ENCODE peak calls at places on chromosomes 2 and 18, in four cellular contexts. One of them, this sample, is unnamed.
A peak's percentile ranks its signal among the peaks of the same experiment; 100 is the strongest.

GRCh38 chr2:192128655-192129054 is 66.1 kb downstream of the TMEFF2 start:
- DNase-seq in H9: no peak
- DNase-seq in IMR-90: peak; percentile 10
- DNase-seq in right lobe of liver: no peak
- DNase-seq in this sample: no peak

GRCh38 chr2:132754392-132754791 is 84.4 kb upstream of the LYPD1 start:
- DNase-seq in H9: no peak
- DNase-seq in IMR-90: no peak
- DNase-seq in right lobe of liver: no peak
- DNase-seq in this sample: no peak

GRCh38 chr2:169658877-169659276 is 35.3 kb downstream of the CFAP210 start:
- DNase-seq in H9: no peak
- DNase-seq in IMR-90: no peak
- DNase-seq in right lobe of liver: no peak
- DNase-seq in this sample: no peak

GRCh38 chr2:63257473-63257872 is 206.8 kb downstream of the OTX1 start:
- DNase-seq in H9: no peak
- DNase-seq in IMR-90: no peak
- DNase-seq in right lobe of liver: no peak
- DNase-seq in this sample: no peak

GRCh38 chr18:48855422-48856377 is 95.1 kb downstream of the SMAD7 start:
- DNase-seq in H9: no peak
- DNase-seq in IMR-90: no peak
- DNase-seq in right lobe of liver: no peak
- DNase-seq in this sample: no peak

GRCh38 chr2:239386001-239386670 is 14.7 kb downstream of the HDAC4 start:
- DNase-seq in H9: no peak
- DNase-seq in IMR-90: no peak
- DNase-seq in right lobe of liver: no peak
- DNase-seq in this sample: peak; percentile 66

GRCh38 chr2:47561371-47561770 is 158.4 kb downstream of the MSH2 start:
- DNase-seq in H9: no peak
- DNase-seq in IMR-90: no peak
- DNase-seq in right lobe of liver: no peak
- DNase-seq in this sample: no peak

GRCh38 chr2:238864207-238865014 is 16.5 kb downstream of the TWIST2 start:
- DNase-seq in H9: peak; percentile 88
- DNase-seq in IMR-90: peak; percentile 99
- DNase-seq in right lobe of liver: peak; percentile 66
- DNase-seq in this sample: peak; percentile 66

GRCh38 chr2:215003001-215003400 is 135.4 kb downstream of the ABCA12 start:
- DNase-seq in H9: no peak
- DNase-seq in IMR-90: peak; percentile 1
- DNase-seq in right lobe of liver: no peak
- DNase-seq in this sample: no peak

GRCh38 chr2:128134573-128134972 is 43.6 kb downstream of the UGGT1 start:
- DNase-seq in H9: no peak
- DNase-seq in IMR-90: peak; percentile 34
- DNase-seq in right lobe of liver: no peak
- DNase-seq in this sample: no peak

GRCh38 chr2:30678410-30679137 is 128.7 kb downstream of the CAPN13 start:
- DNase-seq in H9: peak; percentile 21
- DNase-seq in IMR-90: no peak
- DNase-seq in right lobe of liver: no peak
- DNase-seq in this sample: no peak

GRCh38 chr2:239966029-239966847 is 58.9 kb downstream of the NDUFA10 start:
- DNase-seq in H9: no peak
- DNase-seq in IMR-90: no peak
- DNase-seq in right lobe of liver: no peak
- DNase-seq in this sample: peak; percentile 65

GRCh38 chr2:20076757-20077156 is 25.3 kb upstream of the LAPTM4A start:
- DNase-seq in H9: no peak
- DNase-seq in IMR-90: no peak
- DNase-seq in right lobe of liver: no peak
- DNase-seq in this sample: no peak

GRCh38 chr2:120935339-120936313 is 200.0 kb downstream of the GLI2 start:
- DNase-seq in H9: no peak
- DNase-seq in IMR-90: peak; percentile 74
- DNase-seq in right lobe of liver: no peak
- DNase-seq in this sample: no peak

GRCh38 chr2:40034198-40034597 is 255.1 kb upstream of the THUMPD2 start:
- DNase-seq in H9: no peak
- DNase-seq in IMR-90: peak; percentile 97
- DNase-seq in right lobe of liver: no peak
- DNase-seq in this sample: no peak

GRCh38 chr2:51813245-51813644 is 781.3 kb upstream of the NRXN1 start:
- DNase-seq in H9: no peak
- DNase-seq in IMR-90: peak; percentile 86
- DNase-seq in right lobe of liver: no peak
- DNase-seq in this sample: no peak

GRCh38 chr2:146602856-146603255 is 1242.0 kb upstream of the ACVR2A start:
- DNase-seq in H9: no peak
- DNase-seq in IMR-90: peak; percentile 52
- DNase-seq in right lobe of liver: no peak
- DNase-seq in this sample: no peak

GRCh38 chr2:17593841-17594482 is 53.5 kb downstream of the VSNL1 start:
- DNase-seq in H9: no peak
- DNase-seq in IMR-90: peak; percentile 36
- DNase-seq in right lobe of liver: no peak
- DNase-seq in this sample: no peak

GRCh38 chr2:27652790-27653189 is 10.6 kb downstream of the SUPT7L start:
- DNase-seq in H9: no peak
- DNase-seq in IMR-90: no peak
- DNase-seq in right lobe of liver: no peak
- DNase-seq in this sample: no peak

GRCh38 chr2:176124358-176125214 is 2.1 kb downstream of the HOXD9 start:
- DNase-seq in H9: peak; percentile 21
- DNase-seq in IMR-90: no peak
- DNase-seq in right lobe of liver: no peak
- DNase-seq in this sample: peak; percentile 69

GRCh38 chr2:102193074-102193473 is 6.3 kb downstream of the IL1RL2 start:
- DNase-seq in H9: no peak
- DNase-seq in IMR-90: peak; percentile 54
- DNase-seq in right lobe of liver: no peak
- DNase-seq in this sample: no peak

GRCh38 chr2:20352230-20353216 is 1.9 kb upstream of the PUM2 start:
- DNase-seq in H9: no peak
- DNase-seq in IMR-90: no peak
- DNase-seq in right lobe of liver: no peak
- DNase-seq in this sample: no peak

GRCh38 chr18:56085561-56085960 is 497.6 kb upstream of the TCF4 start:
- DNase-seq in H9: no peak
- DNase-seq in IMR-90: peak; percentile 86
- DNase-seq in right lobe of liver: no peak
- DNase-seq in this sample: no peak

GRCh38 chr2:216066255-216066654 is 15.4 kb downstream of the PECR start:
- DNase-seq in H9: no peak
- DNase-seq in IMR-90: peak; percentile 84
- DNase-seq in right lobe of liver: no peak
- DNase-seq in this sample: no peak

GRCh38 chr2:166388488-166389070 is 12.8 kb upstream of the SCN9A start:
- DNase-seq in H9: no peak
- DNase-seq in IMR-90: peak; percentile 10
- DNase-seq in right lobe of liver: no peak
- DNase-seq in this sample: no peak

GRCh38 chr2:69559696-69560482 is 83.7 kb downstream of the AAK1 start:
- DNase-seq in H9: peak; percentile 51
- DNase-seq in IMR-90: peak; percentile 62
- DNase-seq in right lobe of liver: no peak
- DNase-seq in this sample: no peak

GRCh38 chr2:132701810-132702209 is 31.8 kb upstream of the LYPD1 start:
- DNase-seq in H9: no peak
- DNase-seq in IMR-90: peak; percentile 77
- DNase-seq in right lobe of liver: no peak
- DNase-seq in this sample: no peak

GRCh38 chr2:238865015-238865719 is 17.3 kb downstream of the TWIST2 start:
- DNase-seq in H9: no peak
- DNase-seq in IMR-90: no peak
- DNase-seq in right lobe of liver: no peak
- DNase-seq in this sample: peak; percentile 44

GRCh38 chr2:26088038-26088643 is 54.3 kb downstream of the RAB10 start:
- DNase-seq in H9: no peak
- DNase-seq in IMR-90: peak; percentile 36
- DNase-seq in right lobe of liver: no peak
- DNase-seq in this sample: no peak

GRCh38 chr2:196660264-196660663 is 20.7 kb downstream of the CCDC150 start:
- DNase-seq in H9: no peak
- DNase-seq in IMR-90: peak; percentile 63
- DNase-seq in right lobe of liver: no peak
- DNase-seq in this sample: no peak

GRCh38 chr2:13601506-13601905 is 884.8 kb downstream of the TRIB2 start:
- DNase-seq in H9: no peak
- DNase-seq in IMR-90: no peak
- DNase-seq in right lobe of liver: no peak
- DNase-seq in this sample: no peak

GRCh38 chr2:13597176-13597575 is 880.4 kb downstream of the TRIB2 start:
- DNase-seq in H9: no peak
- DNase-seq in IMR-90: no peak
- DNase-seq in right lobe of liver: no peak
- DNase-seq in this sample: no peak

DNA sequence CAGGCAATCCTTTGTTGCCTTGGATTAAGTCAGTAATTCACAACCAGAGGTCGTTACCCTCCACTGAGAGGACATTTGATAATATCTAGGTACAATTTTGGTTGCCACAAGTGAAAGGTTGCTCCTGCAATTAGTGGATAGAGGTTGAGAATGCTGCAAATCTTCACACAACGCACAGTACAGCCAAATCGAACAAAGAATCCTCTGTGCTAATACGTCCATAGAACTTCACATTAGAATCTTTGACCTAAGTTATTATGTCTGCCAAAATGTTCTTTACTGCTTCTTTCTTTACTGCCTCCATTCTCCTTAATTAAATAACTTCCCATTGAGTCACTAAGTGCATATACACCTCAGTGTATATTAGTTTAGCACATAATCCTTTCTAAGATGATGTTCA is 879.5 kb downstream of the TRIB2 start:
- DNase-seq in H9: no peak
- DNase-seq in IMR-90: no peak
- DNase-seq in right lobe of liver: no peak
- DNase-seq in this sample: no peak
- H3K9me3 ChIP-seq in H9: no peaks in the 10 kb centered on the region
- H3K9me3 ChIP-seq in IMR-90: peaks cover 4% of the 10 kb centered on the region
- H3K9me3 ChIP-seq in right lobe of liver: no peaks in the 10 kb centered on the region
- H3K9me3 ChIP-seq in this sample: no peaks in the 10 kb centered on the region

DNA sequence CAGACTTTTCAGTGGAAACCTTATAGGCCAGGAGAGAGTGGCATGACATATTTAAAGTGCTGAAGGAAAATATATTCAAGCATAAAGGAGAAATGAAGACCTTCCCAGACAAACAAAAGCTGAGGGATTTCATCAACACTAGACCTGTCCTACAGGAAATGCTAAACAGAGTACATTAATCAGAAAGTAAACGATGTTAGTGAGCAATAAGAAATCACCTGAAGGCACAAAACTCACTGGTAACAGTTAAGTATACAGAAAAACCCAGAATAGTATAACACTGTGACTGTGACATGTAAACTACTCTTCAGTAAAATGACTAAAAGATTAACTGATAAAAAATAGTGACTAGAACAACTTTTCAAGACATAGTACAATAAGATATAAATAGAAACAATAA is 87.4 kb downstream of the ATP8B1 start:
- DNase-seq in H9: no peak
- DNase-seq in IMR-90: no peak
- DNase-seq in right lobe of liver: no peak
- DNase-seq in this sample: no peak
- H3K9me3 ChIP-seq in H9: no peaks in the 10 kb centered on the region
- H3K9me3 ChIP-seq in IMR-90: no peaks in the 10 kb centered on the region
- H3K9me3 ChIP-seq in right lobe of liver: no peaks in the 10 kb centered on the region
- H3K9me3 ChIP-seq in this sample: no peaks in the 10 kb centered on the region

GRCh38 chr18:28510210-28510609 is 333.3 kb upstream of the CDH2 start:
- DNase-seq in H9: no peak
- DNase-seq in IMR-90: no peak
- DNase-seq in right lobe of liver: no peak
- DNase-seq in this sample: no peak
- H3K9me3 ChIP-seq in H9: no peaks in the 10 kb centered on the region
- H3K9me3 ChIP-seq in IMR-90: no peaks in the 10 kb centered on the region
- H3K9me3 ChIP-seq in right lobe of liver: no peaks in the 10 kb centered on the region
- H3K9me3 ChIP-seq in this sample: no peaks in the 10 kb centered on the region

GRCh38 chr2:89781962-89782361 is 1090.5 kb downstream of the RPIA start:
- DNase-seq in H9: no peak
- DNase-seq in IMR-90: no peak
- DNase-seq in right lobe of liver: no peak
- DNase-seq in this sample: no peak
- H3K9me3 ChIP-seq in H9: peaks cover 100% of the 10 kb centered on the region
- H3K9me3 ChIP-seq in IMR-90: peaks cover 47% of the 10 kb centered on the region
- H3K9me3 ChIP-seq in right lobe of liver: peaks cover 6% of the 10 kb centered on the region
- H3K9me3 ChIP-seq in this sample: peaks cover 99% of the 10 kb centered on the region

GRCh38 chr18:58646334-58646862 is 17.5 kb upstream of the ALPK2 start:
- DNase-seq in H9: no peak
- DNase-seq in IMR-90: no peak
- DNase-seq in right lobe of liver: no peak
- DNase-seq in this sample: no peak
- H3K9me3 ChIP-seq in H9: no peaks in the 10 kb centered on the region
- H3K9me3 ChIP-seq in IMR-90: no peaks in the 10 kb centered on the region
- H3K9me3 ChIP-seq in right lobe of liver: no peaks in the 10 kb centered on the region
- H3K9me3 ChIP-seq in this sample: peaks cover 34% of the 10 kb centered on the region

DNA sequence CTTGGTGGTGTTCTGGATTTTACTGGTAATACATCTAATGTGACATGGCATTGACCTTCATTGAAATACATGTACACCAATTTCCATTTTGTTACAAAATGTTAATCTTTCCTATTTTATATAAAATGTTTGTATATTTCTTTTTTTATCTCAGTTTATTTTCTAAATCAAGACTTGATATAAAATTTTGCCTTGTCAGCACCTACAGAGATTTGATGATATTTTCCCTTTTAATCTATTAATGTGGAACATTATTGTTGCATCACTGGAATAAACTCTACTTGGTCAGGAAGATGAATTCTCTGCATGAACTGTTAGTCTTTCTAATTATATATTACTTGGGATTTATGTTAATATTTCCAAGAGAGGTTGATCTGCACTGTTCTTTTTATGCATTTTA is 294.0 kb upstream of the ETAA1 start:
- DNase-seq in H9: no peak
- DNase-seq in IMR-90: no peak
- DNase-seq in right lobe of liver: no peak
- DNase-seq in this sample: no peak
- H3K9me3 ChIP-seq in H9: no peaks in the 10 kb centered on the region
- H3K9me3 ChIP-seq in IMR-90: peaks cover 7% of the 10 kb centered on the region
- H3K9me3 ChIP-seq in right lobe of liver: no peaks in the 10 kb centered on the region
- H3K9me3 ChIP-seq in this sample: peaks cover 32% of the 10 kb centered on the region

GRCh38 chr18:14921547-14921946 is 173.6 kb downstream of the ANKRD30B start:
- DNase-seq in H9: no peak
- DNase-seq in IMR-90: no peak
- DNase-seq in right lobe of liver: no peak
- DNase-seq in this sample: no peak

GRCh38 chr18:14920976-14921375 is 173.0 kb downstream of the ANKRD30B start:
- DNase-seq in H9: no peak
- DNase-seq in IMR-90: no peak
- DNase-seq in right lobe of liver: no peak
- DNase-seq in this sample: no peak

GRCh38 chr18:14924226-14924625 is 176.3 kb downstream of the ANKRD30B start:
- DNase-seq in H9: no peak
- DNase-seq in IMR-90: no peak
- DNase-seq in right lobe of liver: no peak
- DNase-seq in this sample: no peak

GRCh38 chr18:14922965-14923565 is 175.1 kb downstream of the ANKRD30B start:
- DNase-seq in H9: no peak
- DNase-seq in IMR-90: no peak
- DNase-seq in right lobe of liver: no peak
- DNase-seq in this sample: no peak

GRCh38 chr18:14922031-14922430 is 174.1 kb downstream of the ANKRD30B start:
- DNase-seq in H9: no peak
- DNase-seq in IMR-90: no peak
- DNase-seq in right lobe of liver: no peak
- DNase-seq in this sample: no peak
- H3K9me3 ChIP-seq in H9: peaks cover 95% of the 10 kb centered on the region
- H3K9me3 ChIP-seq in IMR-90: peaks cover 47% of the 10 kb centered on the region
- H3K9me3 ChIP-seq in right lobe of liver: no peaks in the 10 kb centered on the region
- H3K9me3 ChIP-seq in this sample: no peaks in the 10 kb centered on the region